ENCODE peak calls at places on chromosomes 12 and 14, in six cellular contexts. One of them, this sample, is unnamed.

GRCh38 chr12:4934651-4935050 is 24.9 kb downstream of the KCNA1 start:
- DNase-seq in HepG2: no peak
- DNase-seq in GM12878: no peak
- DNase-seq in HCT116: no peak
- DNase-seq in K562: no peak
- DNase-seq in H1: no peak
- DNase-seq in this sample: no peak

GRCh38 chr12:124630791-124631313 is 63.4 kb upstream of the NCOR2 start:
- DNase-seq in HepG2: no peak
- DNase-seq in GM12878: no peak
- DNase-seq in HCT116: no peak
- DNase-seq in K562: no peak
- DNase-seq in H1: no peak
- DNase-seq in this sample: peak

GRCh38 chr12:6292606-6293005 is 17.9 kb upstream of the PLEKHG6 start:
- DNase-seq in HepG2: peak
- DNase-seq in GM12878: no peak
- DNase-seq in HCT116: no peak
- DNase-seq in K562: no peak
- DNase-seq in H1: no peak
- DNase-seq in this sample: no peak

GRCh38 chr12:97396989-97397388 is 65.6 kb upstream of the RMST start:
- DNase-seq in HepG2: no peak
- DNase-seq in GM12878: no peak
- DNase-seq in HCT116: no peak
- DNase-seq in K562: no peak
- DNase-seq in H1: no peak
- DNase-seq in this sample: peak

GRCh38 chr14:55454264-55455151 is 14.1 kb upstream of the TBPL2 start:
- DNase-seq in HepG2: peak
- DNase-seq in GM12878: no peak
- DNase-seq in HCT116: peak
- DNase-seq in K562: peak
- DNase-seq in H1: peak
- DNase-seq in this sample: no peak

GRCh38 chr14:53655080-53655785 is 301.4 kb downstream of the BMP4 start:
- DNase-seq in HepG2: no peak
- DNase-seq in GM12878: no peak
- DNase-seq in HCT116: no peak
- DNase-seq in K562: no peak
- DNase-seq in H1: no peak
- DNase-seq in this sample: no peak

GRCh38 chr12:94202245-94203180 is 54.1 kb downstream of the PLXNC1 start:
- DNase-seq in HepG2: peak
- DNase-seq in GM12878: no peak
- DNase-seq in HCT116: no peak
- DNase-seq in K562: no peak
- DNase-seq in H1: no peak
- DNase-seq in this sample: no peak

GRCh38 chr12:99553461-99553860 is 94.1 kb upstream of the GARIN6 start:
- DNase-seq in HepG2: no peak
- DNase-seq in GM12878: no peak
- DNase-seq in HCT116: no peak
- DNase-seq in K562: no peak
- DNase-seq in H1: no peak
- DNase-seq in this sample: no peak

GRCh38 chr14:72629534-72629933 is 264.4 kb downstream of the DPF3 start:
- DNase-seq in HepG2: no peak
- DNase-seq in GM12878: no peak
- DNase-seq in HCT116: no peak
- DNase-seq in K562: no peak
- DNase-seq in H1: peak
- DNase-seq in this sample: no peak

GRCh38 chr12:54412348-54412747 is 6.7 kb downstream of the ITGA5 start:
- DNase-seq in HepG2: no peak
- DNase-seq in GM12878: no peak
- DNase-seq in HCT116: no peak
- DNase-seq in K562: no peak
- DNase-seq in H1: peak
- DNase-seq in this sample: no peak

GRCh38 chr14:103625361-103626095 is 3.5 kb upstream of the KLC1 start:
- DNase-seq in HepG2: no peak
- DNase-seq in GM12878: no peak
- DNase-seq in HCT116: no peak
- DNase-seq in K562: no peak
- DNase-seq in H1: no peak
- DNase-seq in this sample: no peak

GRCh38 chr12:119130523-119130922 is 48.2 kb upstream of the HSPB8 start:
- DNase-seq in HepG2: no peak
- DNase-seq in GM12878: no peak
- DNase-seq in HCT116: no peak
- DNase-seq in K562: no peak
- DNase-seq in H1: no peak
- DNase-seq in this sample: no peak

GRCh38 chr12:119139448-119139847 is 39.3 kb upstream of the HSPB8 start:
- DNase-seq in HepG2: no peak
- DNase-seq in GM12878: no peak
- DNase-seq in HCT116: no peak
- DNase-seq in K562: no peak
- DNase-seq in H1: no peak
- DNase-seq in this sample: no peak

GRCh38 chr12:119129827-119130434 is 48.8 kb upstream of the HSPB8 start:
- DNase-seq in HepG2: no peak
- DNase-seq in GM12878: no peak
- DNase-seq in HCT116: no peak
- DNase-seq in K562: no peak
- DNase-seq in H1: no peak
- DNase-seq in this sample: no peak

DNA sequence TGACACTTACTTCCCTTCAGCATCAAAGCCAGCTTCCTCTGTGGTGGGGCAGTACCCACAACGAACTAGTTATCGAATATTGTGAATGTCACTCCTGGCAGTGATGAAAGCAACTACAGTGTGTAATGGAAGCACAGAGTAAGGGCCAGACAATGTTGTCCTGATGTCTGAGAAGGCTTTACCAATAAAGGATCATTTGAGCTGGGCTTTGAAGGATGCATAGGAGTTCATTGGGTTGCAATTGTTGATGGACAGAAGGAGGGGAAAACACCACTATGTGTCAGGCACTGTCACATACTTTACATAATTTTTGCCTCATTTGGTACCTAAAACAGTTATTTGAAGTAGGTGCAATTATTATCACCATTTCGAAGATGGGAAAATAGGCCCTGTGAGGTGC is 44.1 kb upstream of the HSPB8 start:
- DNase-seq in HepG2: no peak
- DNase-seq in GM12878: no peak
- DNase-seq in HCT116: no peak
- DNase-seq in K562: no peak
- DNase-seq in H1: no peak
- DNase-seq in this sample: no peak
- TF ChIP-seq ZNF274 in HepG2: no peak
- TF ChIP-seq ZNF274 in GM12878: no peak
- TF ChIP-seq ZNF274 in HCT116: no peak
- TF ChIP-seq ZNF274 in K562: no peak
- TF ChIP-seq ZNF274 in H1: no peak
- TF ChIP-seq ZNF274 in this sample: no peak

GRCh38 chr12:65403188-65403587 is 124.7 kb downstream of the MSRB3 start:
- DNase-seq in HepG2: no peak
- DNase-seq in GM12878: no peak
- DNase-seq in HCT116: no peak
- DNase-seq in K562: no peak
- DNase-seq in H1: no peak
- DNase-seq in this sample: no peak

GRCh38 chr12:65408448-65408847 is 130.0 kb downstream of the MSRB3 start:
- DNase-seq in HepG2: no peak
- DNase-seq in GM12878: no peak
- DNase-seq in HCT116: no peak
- DNase-seq in K562: no peak
- DNase-seq in H1: no peak
- DNase-seq in this sample: no peak

DNA sequence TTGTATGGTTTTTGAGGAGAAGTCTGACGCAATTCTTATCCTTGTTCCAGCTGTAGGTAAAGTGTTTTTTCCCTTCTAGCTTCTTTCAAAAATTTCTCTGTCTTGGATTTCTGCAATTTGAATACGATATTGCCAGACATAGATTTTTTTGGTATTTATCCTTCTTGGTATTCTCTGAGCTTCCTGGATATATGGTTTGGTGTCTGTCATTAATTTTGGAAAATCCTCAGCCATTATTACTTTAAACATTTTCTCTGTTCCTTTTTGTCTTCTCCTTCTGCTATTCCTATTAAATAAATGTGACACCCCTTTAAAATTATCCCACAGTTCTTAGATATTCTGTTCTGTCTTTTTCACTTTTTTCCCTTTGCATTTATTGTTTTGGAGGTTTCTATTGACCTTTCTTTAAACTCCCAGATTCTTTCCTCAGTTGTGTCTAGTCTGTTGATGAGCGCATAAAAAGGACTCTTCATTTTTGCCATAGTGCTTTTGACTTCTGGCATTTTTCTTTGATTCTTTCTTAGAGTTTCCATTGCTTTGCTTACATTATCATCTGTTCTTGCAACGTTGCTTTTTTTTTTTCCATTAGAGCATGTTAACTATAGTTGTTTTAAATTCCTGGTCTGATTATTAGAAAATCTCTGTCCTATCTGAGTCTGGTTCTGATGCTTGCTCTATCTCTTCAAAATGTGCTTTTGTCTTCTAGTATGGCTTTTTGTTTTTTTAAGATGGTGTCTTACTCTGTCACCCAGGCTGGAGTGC is 129.1 kb downstream of the MSRB3 start:
- DNase-seq in HepG2: no peak
- DNase-seq in GM12878: no peak
- DNase-seq in HCT116: no peak
- DNase-seq in K562: no peak
- DNase-seq in H1: no peak
- DNase-seq in this sample: no peak
- TF ChIP-seq ZNF274 in HepG2: no peak
- TF ChIP-seq ZNF274 in GM12878: no peak
- TF ChIP-seq ZNF274 in HCT116: no peak
- TF ChIP-seq ZNF274 in K562: no peak
- TF ChIP-seq ZNF274 in H1: no peak
- TF ChIP-seq ZNF274 in this sample: no peak

GRCh38 chr12:53047221-53048032 is 2.4 kb upstream of the TNS2 start:
- DNase-seq in HepG2: peak
- DNase-seq in GM12878: no peak
- DNase-seq in HCT116: no peak
- DNase-seq in K562: peak
- DNase-seq in H1: peak
- DNase-seq in this sample: no peak

GRCh38 chr12:53044896-53045571 is 4.8 kb upstream of the TNS2 start:
- DNase-seq in HepG2: no peak
- DNase-seq in GM12878: no peak
- DNase-seq in HCT116: no peak
- DNase-seq in K562: no peak
- DNase-seq in H1: no peak
- DNase-seq in this sample: no peak

GRCh38 chr12:53046655-53047220 is 3.1 kb upstream of the TNS2 start:
- DNase-seq in HepG2: peak
- DNase-seq in GM12878: no peak
- DNase-seq in HCT116: no peak
- DNase-seq in K562: no peak
- DNase-seq in H1: no peak
- DNase-seq in this sample: no peak

GRCh38 chr12:53044052-53044581 is 5.7 kb upstream of the TNS2 start:
- DNase-seq in HepG2: peak
- DNase-seq in GM12878: no peak
- DNase-seq in HCT116: no peak
- DNase-seq in K562: peak
- DNase-seq in H1: no peak
- DNase-seq in this sample: no peak

DNA sequence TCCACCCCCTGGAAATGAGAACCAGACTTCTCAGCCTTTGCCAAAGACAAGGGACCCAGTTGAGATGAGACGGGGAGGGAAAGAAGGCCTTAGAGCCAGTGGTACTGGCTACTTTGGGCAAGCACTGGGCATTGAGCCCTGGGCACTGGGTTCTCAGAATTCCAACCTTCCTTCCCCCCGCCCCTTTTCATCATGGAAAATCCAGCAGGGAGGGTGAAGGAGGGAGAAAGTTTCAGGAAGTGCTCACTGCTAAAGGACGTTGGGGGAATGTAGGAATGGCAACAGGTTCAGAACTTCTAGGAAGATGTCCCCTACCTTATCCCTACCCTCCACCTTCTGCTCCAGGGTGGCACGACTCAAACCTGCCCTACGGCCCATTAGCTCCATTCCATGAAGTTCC is 4.2 kb upstream of the TNS2 start:
- DNase-seq in HepG2: no peak
- DNase-seq in GM12878: no peak
- DNase-seq in HCT116: no peak
- DNase-seq in K562: no peak
- DNase-seq in H1: no peak
- DNase-seq in this sample: no peak
- TF ChIP-seq ZNF274 in HepG2: no peak
- TF ChIP-seq ZNF274 in GM12878: no peak
- TF ChIP-seq ZNF274 in HCT116: no peak
- TF ChIP-seq ZNF274 in K562: no peak
- TF ChIP-seq ZNF274 in H1: no peak
- TF ChIP-seq ZNF274 in this sample: no peak

DNA sequence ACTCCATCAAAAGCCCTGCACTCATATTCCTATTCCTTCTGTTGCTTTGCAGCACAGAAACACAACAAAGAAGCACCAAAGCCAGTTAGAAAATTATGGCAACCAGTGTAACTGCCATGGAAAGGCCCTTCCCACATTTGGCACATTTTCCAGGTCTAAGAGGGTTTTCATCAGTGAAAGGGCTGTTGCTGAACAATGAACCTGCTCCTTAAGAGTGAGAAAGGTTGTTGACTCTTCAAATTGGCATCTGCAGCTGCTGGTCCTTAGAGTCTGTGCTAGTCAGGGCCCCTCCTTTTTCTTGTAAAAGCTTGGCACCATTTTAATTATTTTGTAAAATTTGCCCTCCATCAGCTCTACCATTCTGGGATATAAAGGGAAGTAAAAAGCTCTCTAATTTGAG is 378.7 kb upstream of the KITLG start:
- DNase-seq in HepG2: no peak
- DNase-seq in GM12878: no peak
- DNase-seq in HCT116: no peak
- DNase-seq in K562: no peak
- DNase-seq in H1: no peak
- DNase-seq in this sample: no peak
- TF ChIP-seq ZNF274 in HepG2: no peak
- TF ChIP-seq ZNF274 in GM12878: no peak
- TF ChIP-seq ZNF274 in HCT116: no peak
- TF ChIP-seq ZNF274 in K562: no peak
- TF ChIP-seq ZNF274 in H1: no peak
- TF ChIP-seq ZNF274 in this sample: no peak

This sample was measured in NT2/D1.